ENCODE peak calls at places on chromosomes 13 and 19, in five cellular contexts. P, X, B, L and Y are unnamed samples.

GRCh38 chr13:102620512-102620911 is 23.7 kb downstream of the TPP2 start:
- DNase-seq in P (no peak), X (no peak), B (no peak), L (no peak), Y (no peak)

GRCh38 chr19:8575467-8575997 is 1.7 kb downstream of the MYO1F start:
- DNase-seq in P (peak; percentile 57), X (no peak), B (no peak), L (no peak), Y (no peak)

GRCh38 chr13:114260818-114261217 is 20.6 kb upstream of the UPF3A start:
- DNase-seq in P (no peak), X (no peak), B (no peak), L (no peak), Y (no peak)

GRCh38 chr19:13834308-13834790 is 39.1 kb downstream of the ZSWIM4 start:
- DNase-seq in P (peak; percentile 87), X (no peak), B (no peak), L (no peak), Y (no peak)

GRCh38 chr19:42269518-42270345 is 680 bp downstream of the CIC start:
- DNase-seq in P (no peak), X (no peak), B (no peak), L (no peak), Y (no peak)

GRCh38 chr13:37109080-37109678 is 3.7 kb upstream of the CSNK1A1L start:
- DNase-seq in P (peak; percentile 1), X (no peak), B (no peak), L (no peak), Y (no peak)

GRCh38 chr19:31335716-31336115 is 13.5 kb downstream of the TSHZ3 start:
- DNase-seq in P (no peak), X (no peak), B (no peak), L (no peak), Y (no peak)

GRCh38 chr19:30360378-30361106 is 11.6 kb upstream of the ZNF536 start:
- DNase-seq in P (no peak), X (no peak), B (no peak), L (no peak), Y (no peak)

GRCh38 chr19:30584121-30584520 is 211.9 kb downstream of the ZNF536 start:
- DNase-seq in P (no peak), X (no peak), B (no peak), L (no peak), Y (no peak)

GRCh38 chr13:41511827-41512226 is 54.5 kb downstream of the RGCC start:
- DNase-seq in P (no peak), X (no peak), B (no peak), L (no peak), Y (no peak)

GRCh38 chr19:45908956-45909355 is 5.6 kb downstream of the NANOS2 start:
- DNase-seq in P (no peak), X (no peak), B (no peak), L (no peak), Y (no peak)

GRCh38 chr13:110541526-110541920 is 20.0 kb downstream of the RAB20 start:
- DNase-seq in P (no peak), X (no peak), B (no peak), L (no peak), Y (no peak)

GRCh38 chr13:89751537-89751936 is 1596.0 kb upstream of the MIR17HG start:
- DNase-seq in P (no peak), X (no peak), B (no peak), L (no peak), Y (no peak)

GRCh38 chr13:43725460-43725859 is 61.3 kb downstream of the ENOX1 start:
- DNase-seq in P (no peak), X (no peak), B (no peak), L (no peak), Y (no peak)

GRCh38 chr19:43408043-43408442 is 6.6 kb upstream of the TEX101 start:
- DNase-seq in P (no peak), X (no peak), B (no peak), L (no peak), Y (no peak)

GRCh38 chr19:56956503-56957226 is 116.1 kb upstream of the PEG3 start:
- DNase-seq in P (no peak), X (no peak), B (no peak), L (no peak), Y (no peak)

GRCh38 chr13:59480398-59480797 is 683.3 kb downstream of the DIAPH3 start:
- DNase-seq in P (no peak), X (no peak), B (no peak), L (no peak), Y (no peak)

GRCh38 chr19:1125601-1126533 is 22.1 kb downstream of the GPX4 start:
- DNase-seq in P (no peak), X (no peak), B (no peak), L (no peak), Y (no peak)

DNA sequence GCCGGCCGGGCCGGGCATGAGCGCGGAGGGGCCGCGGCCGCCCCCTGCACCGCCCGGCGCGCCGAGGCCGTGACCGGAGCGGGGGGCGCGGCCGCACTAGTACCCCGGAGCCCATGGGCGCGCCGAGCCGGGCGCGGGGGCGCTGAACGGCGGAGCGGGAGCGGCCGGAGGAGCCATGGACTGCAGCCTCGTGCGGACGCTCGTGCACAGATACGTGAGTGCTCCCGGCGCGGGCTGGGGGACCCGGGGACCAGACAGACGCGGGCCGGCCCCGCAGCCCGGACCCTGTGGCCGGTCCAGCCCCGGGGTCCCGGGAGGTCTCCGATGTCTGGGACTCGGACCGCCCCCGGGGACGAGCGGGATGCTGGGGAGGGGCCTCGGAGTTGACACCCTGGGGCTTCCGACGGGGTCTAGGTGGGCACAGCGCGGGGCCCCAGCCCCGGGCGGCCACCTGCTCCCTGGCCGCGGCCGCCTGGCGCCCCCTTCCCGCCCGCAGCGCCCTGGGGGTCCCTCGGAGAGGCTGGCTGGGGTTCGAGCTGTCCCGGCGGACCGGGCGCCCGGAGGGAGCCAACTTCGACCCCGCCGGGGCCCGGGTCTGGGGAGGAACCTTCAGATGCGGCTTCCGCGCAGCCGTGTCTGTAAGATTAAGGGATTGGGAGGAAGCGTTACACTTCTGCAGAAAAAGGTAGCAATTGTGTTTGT is 555 bp downstream of the ATP11A start:
- DNase-seq in P (no peak), X (peak; percentile 6), B (peak; percentile 60), L (peak; percentile 18), Y (no peak)
- H3K27ac ChIP-seq in P (peak overlapping the region; percentile 87), X (peak overlapping the region; percentile 20), B (peak overlapping the region; percentile 96), L (peak overlapping the region; percentile 85), Y (peak overlapping the region; percentile 39)

DNA sequence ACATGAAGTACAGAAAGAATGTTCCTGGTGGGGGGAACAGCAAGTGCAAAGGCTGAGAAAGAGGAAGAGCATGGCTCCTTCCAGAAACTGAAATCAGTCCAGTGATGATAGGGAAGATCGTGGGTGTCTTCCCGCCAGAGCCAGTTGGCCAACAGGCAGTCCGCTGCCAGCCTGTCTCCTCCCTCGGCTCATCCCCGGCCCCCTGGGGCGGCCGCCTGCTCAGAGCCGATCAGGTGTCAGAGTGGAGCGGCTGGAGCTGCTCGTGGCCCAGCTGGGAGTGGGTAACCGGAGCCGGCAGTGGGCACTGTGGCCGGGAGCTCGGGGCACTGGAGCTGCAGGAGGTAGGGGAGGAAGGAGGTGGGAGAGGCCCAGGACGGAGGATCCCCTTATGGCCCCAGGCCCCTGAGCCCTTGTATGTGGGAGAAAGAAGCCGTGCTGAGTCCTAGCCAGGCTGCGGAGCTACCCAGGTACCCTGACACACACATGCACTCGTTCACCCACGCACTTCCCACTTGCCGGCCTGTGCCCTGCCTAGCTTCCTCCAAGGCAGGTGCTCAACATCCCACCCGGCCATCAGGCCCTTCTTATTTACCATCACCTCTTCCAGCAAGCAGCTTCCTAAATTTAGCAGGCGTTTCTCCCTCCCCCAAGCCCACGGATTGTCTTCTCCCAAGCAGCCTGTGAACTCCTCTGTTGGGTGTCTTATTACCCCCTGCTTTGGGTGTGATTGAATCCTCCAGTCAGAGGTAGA is 1.7 kb downstream of the ANKRD24 start:
- DNase-seq in P (no peak), X (no peak), B (no peak), L (no peak), Y (no peak)
- H3K27ac ChIP-seq in P (no peak overlapping the region), X (no peak overlapping the region), B (no peak overlapping the region), L (no peak overlapping the region), Y (no peak overlapping the region)

GRCh38 chr13:26571518-26571917 is 14.0 kb downstream of the WASF3 start:
- DNase-seq in P (no peak), X (no peak), B (no peak), L (no peak), Y (no peak)
- H3K27ac ChIP-seq in P (no peak overlapping the region), X (no peak overlapping the region), B (no peak overlapping the region), L (no peak overlapping the region), Y (no peak overlapping the region)

GRCh38 chr19:50839712-50840655 is 6.6 kb upstream of the KLK15 start:
- DNase-seq in P (no peak), X (no peak), B (no peak), L (no peak), Y (no peak)

GRCh38 chr19:50843205-50843604 is 9.8 kb upstream of the KLK15 start:
- DNase-seq in P (no peak), X (no peak), B (no peak), L (no peak), Y (no peak)

GRCh38 chr19:50844296-50844935 is 10.3 kb upstream of the KLK3 start:
- DNase-seq in P (no peak), X (no peak), B (no peak), L (no peak), Y (no peak)

GRCh38 chr19:50842130-50842529 is 8.8 kb upstream of the KLK15 start:
- DNase-seq in P (no peak), X (no peak), B (no peak), L (peak; percentile 40), Y (no peak)

GRCh38 chr19:50843701-50844221 is 10.4 kb upstream of the KLK15 start:
- DNase-seq in P (no peak), X (no peak), B (no peak), L (no peak), Y (no peak)
- H3K27ac ChIP-seq in P (no peak overlapping the region), X (no peak overlapping the region), B (no peak overlapping the region), L (peak overlapping the region; percentile 92), Y (no peak overlapping the region)

GRCh38 chr13:78655906-78656305 is 3.0 kb downstream of the OBI1 start:
- DNase-seq in P (no peak), X (no peak), B (no peak), L (no peak), Y (no peak)
- H3K27ac ChIP-seq in P (no peak overlapping the region), X (no peak overlapping the region), B (peak overlapping the region; percentile 36), L (no peak overlapping the region), Y (no peak overlapping the region)

DNA sequence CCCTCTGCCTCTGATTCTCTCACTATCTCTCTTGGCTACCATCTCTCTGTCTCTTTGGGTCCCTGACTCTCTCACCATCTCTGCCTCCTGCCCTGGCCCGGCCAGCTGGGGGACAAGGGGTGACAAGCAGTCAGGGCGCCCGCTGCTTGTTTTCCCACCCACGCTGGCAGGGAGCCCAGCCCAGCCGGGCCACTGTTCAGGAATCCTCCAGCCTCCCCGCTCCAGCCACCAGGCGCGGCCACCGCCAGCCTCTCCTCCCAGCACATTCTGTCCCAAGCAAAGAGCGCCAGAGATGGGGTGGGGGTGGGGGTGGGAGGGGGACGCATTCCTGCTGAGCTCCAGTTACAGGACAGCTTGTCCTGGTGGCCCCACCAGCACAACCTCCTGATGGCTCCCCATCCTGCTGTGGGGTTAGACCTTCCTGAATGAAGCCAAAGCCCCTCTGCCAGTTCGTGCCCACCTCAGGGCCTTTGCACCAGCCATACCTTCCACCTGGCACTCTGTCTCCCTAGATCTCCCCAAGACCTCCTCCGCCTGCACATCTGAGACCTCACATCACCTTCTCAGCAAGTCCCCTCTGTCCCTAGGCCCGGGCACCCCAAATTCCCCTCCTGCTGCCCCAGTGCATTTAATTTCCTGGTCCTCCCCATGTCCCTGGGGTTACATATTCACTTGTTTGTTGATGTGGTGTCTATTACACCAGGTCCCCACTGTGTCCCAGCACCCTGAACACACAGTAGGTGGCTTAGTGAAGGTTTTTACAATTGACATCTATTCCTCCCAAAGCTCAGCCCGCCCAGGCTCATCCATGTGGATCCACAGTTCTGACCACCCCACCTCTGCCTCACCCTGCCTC is 12.5 kb downstream of the ARRDC2 start:
- DNase-seq in P (no peak), X (no peak), B (peak; percentile 95), L (peak; percentile 63), Y (no peak)
- H3K27ac ChIP-seq in P (peak overlapping the region; percentile 91), X (peak overlapping the region; percentile 34), B (peak overlapping the region; percentile 95), L (peak overlapping the region; percentile 75), Y (no peak overlapping the region)

GRCh38 chr13:40503026-40503425 is 163.4 kb downstream of the FOXO1 start:
- DNase-seq in P (no peak), X (no peak), B (no peak), L (no peak), Y (no peak)
- H3K27ac ChIP-seq in P (peak overlapping the region; percentile 73), X (no peak overlapping the region), B (no peak overlapping the region), L (no peak overlapping the region), Y (no peak overlapping the region)